ENCODE peak calls at places on chromosomes 12 and 14, in eight cellular contexts. One of them, this sample, is unnamed.
A peak's percentile ranks its signal among the peaks of the same experiment; 100 is the strongest.

GRCh38 chr14:60092516-60092915 is 793 bp downstream of the PCNX4 start:
- DNase-seq in gastrocnemius medialis: peak; percentile 24
- DNase-seq in adrenal gland: peak; percentile 16
- DNase-seq in lower leg skin: no peak
- DNase-seq in NB4: peak; percentile 61
- DNase-seq in H1: no peak
- DNase-seq in A549: peak; percentile 42
- DNase-seq in prostate gland: peak; percentile 8
- DNase-seq in this sample: peak; percentile 49

GRCh38 chr12:46763230-46763629 is 62.6 kb downstream of the SLC38A4 start:
- DNase-seq in A549: no peak
- DNase-seq in H1: no peak
- DNase-seq in prostate gland: no peak
- DNase-seq in NB4: no peak
- DNase-seq in lower leg skin: no peak
- DNase-seq in adrenal gland: no peak
- DNase-seq in gastrocnemius medialis: no peak
- DNase-seq in this sample: no peak

GRCh38 chr14:105894978-105895881 is 368.8 kb downstream of the TMEM121 start:
- DNase-seq in prostate gland: no peak
- DNase-seq in gastrocnemius medialis: no peak
- DNase-seq in lower leg skin: peak; percentile 79
- DNase-seq in adrenal gland: no peak
- DNase-seq in NB4: no peak
- DNase-seq in A549: no peak
- DNase-seq in H1: no peak
- DNase-seq in this sample: peak; percentile 40

GRCh38 chr14:55909879-55910278 is 208.3 kb upstream of the PELI2 start:
- DNase-seq in prostate gland: no peak
- DNase-seq in adrenal gland: no peak
- DNase-seq in A549: no peak
- DNase-seq in H1: no peak
- DNase-seq in NB4: no peak
- DNase-seq in lower leg skin: no peak
- DNase-seq in gastrocnemius medialis: no peak
- DNase-seq in this sample: no peak

GRCh38 chr14:101500061-101500460 is 61.2 kb upstream of the DIO3 start:
- DNase-seq in adrenal gland: peak; percentile 3
- DNase-seq in lower leg skin: peak; percentile 52
- DNase-seq in H1: no peak
- DNase-seq in gastrocnemius medialis: no peak
- DNase-seq in NB4: no peak
- DNase-seq in prostate gland: no peak
- DNase-seq in A549: no peak
- DNase-seq in this sample: no peak

GRCh38 chr12:106197906-106198623 is 49.8 kb downstream of the CKAP4 start:
- DNase-seq in prostate gland: no peak
- DNase-seq in H1: no peak
- DNase-seq in gastrocnemius medialis: no peak
- DNase-seq in adrenal gland: no peak
- DNase-seq in A549: no peak
- DNase-seq in lower leg skin: no peak
- DNase-seq in NB4: no peak
- DNase-seq in this sample: no peak

GRCh38 chr14:104393898-104394605 is 185.5 kb upstream of the C14orf180 start:
- DNase-seq in prostate gland: no peak
- DNase-seq in gastrocnemius medialis: peak; percentile 30
- DNase-seq in adrenal gland: peak; percentile 56
- DNase-seq in NB4: peak; percentile 56
- DNase-seq in lower leg skin: peak; percentile 92
- DNase-seq in H1: no peak
- DNase-seq in A549: no peak
- DNase-seq in this sample: peak; percentile 88

GRCh38 chr12:11568762-11569478 is 80.6 kb upstream of the ETV6 start:
- DNase-seq in gastrocnemius medialis: no peak
- DNase-seq in A549: no peak
- DNase-seq in prostate gland: no peak
- DNase-seq in lower leg skin: no peak
- DNase-seq in H1: no peak
- DNase-seq in adrenal gland: no peak
- DNase-seq in NB4: no peak
- DNase-seq in this sample: no peak

GRCh38 chr14:58281969-58282368 is 16.4 kb upstream of the ARID4A start:
- DNase-seq in prostate gland: no peak
- DNase-seq in H1: no peak
- DNase-seq in gastrocnemius medialis: no peak
- DNase-seq in NB4: no peak
- DNase-seq in lower leg skin: no peak
- DNase-seq in adrenal gland: no peak
- DNase-seq in A549: peak; percentile 18
- DNase-seq in this sample: no peak

GRCh38 chr12:53005215-53005985 is 856 bp upstream of the EIF4B start:
- DNase-seq in H1: peak; percentile 54
- DNase-seq in lower leg skin: peak; percentile 90
- DNase-seq in gastrocnemius medialis: peak; percentile 23
- DNase-seq in prostate gland: no peak
- DNase-seq in A549: peak; percentile 33
- DNase-seq in NB4: peak; percentile 42
- DNase-seq in adrenal gland: peak; percentile 47
- DNase-seq in this sample: peak; percentile 54

GRCh38 chr14:75310295-75311059 is 31.8 kb downstream of the FOS start:
- DNase-seq in A549: peak; percentile 80
- DNase-seq in gastrocnemius medialis: peak; percentile 75
- DNase-seq in prostate gland: peak; percentile 60
- DNase-seq in NB4: no peak
- DNase-seq in adrenal gland: peak; percentile 58
- DNase-seq in lower leg skin: peak; percentile 97
- DNase-seq in H1: peak; percentile 81
- DNase-seq in this sample: peak; percentile 69

GRCh38 chr14:30572237-30572636 is 13.3 kb downstream of the G2E3 start:
- DNase-seq in NB4: no peak
- DNase-seq in H1: no peak
- DNase-seq in adrenal gland: no peak
- DNase-seq in lower leg skin: no peak
- DNase-seq in prostate gland: no peak
- DNase-seq in A549: no peak
- DNase-seq in gastrocnemius medialis: no peak
- DNase-seq in this sample: no peak

GRCh38 chr14:97306133-97306784 is 509.1 kb downstream of the VRK1 start:
- DNase-seq in prostate gland: no peak
- DNase-seq in NB4: no peak
- DNase-seq in gastrocnemius medialis: no peak
- DNase-seq in adrenal gland: no peak
- DNase-seq in A549: no peak
- DNase-seq in lower leg skin: no peak
- DNase-seq in H1: no peak
- DNase-seq in this sample: no peak

GRCh38 chr12:34296143-34297041 is 274.1 kb downstream of the ALG10 start:
- DNase-seq in H1: no peak
- DNase-seq in adrenal gland: no peak
- DNase-seq in lower leg skin: peak; percentile 48
- DNase-seq in prostate gland: no peak
- DNase-seq in gastrocnemius medialis: no peak
- DNase-seq in NB4: no peak
- DNase-seq in A549: no peak
- DNase-seq in this sample: no peak

GRCh38 chr12:126343352-126343751 is 1278.1 kb downstream of the AACS start:
- DNase-seq in prostate gland: no peak
- DNase-seq in gastrocnemius medialis: no peak
- DNase-seq in adrenal gland: no peak
- DNase-seq in lower leg skin: no peak
- DNase-seq in H1: no peak
- DNase-seq in A549: no peak
- DNase-seq in NB4: no peak
- DNase-seq in this sample: no peak

GRCh38 chr12:27434673-27435565 is 11.6 kb upstream of the SMCO2 start:
- DNase-seq in prostate gland: peak; percentile 4
- DNase-seq in lower leg skin: no peak
- DNase-seq in A549: no peak
- DNase-seq in H1: no peak
- DNase-seq in NB4: peak; percentile 54
- DNase-seq in gastrocnemius medialis: no peak
- DNase-seq in adrenal gland: no peak
- DNase-seq in this sample: no peak

GRCh38 chr12:77058740-77059139 is 6.6 kb downstream of the E2F7 start:
- DNase-seq in adrenal gland: no peak
- DNase-seq in H1: no peak
- DNase-seq in A549: no peak
- DNase-seq in gastrocnemius medialis: no peak
- DNase-seq in prostate gland: no peak
- DNase-seq in NB4: no peak
- DNase-seq in lower leg skin: no peak
- DNase-seq in this sample: no peak

DNA sequence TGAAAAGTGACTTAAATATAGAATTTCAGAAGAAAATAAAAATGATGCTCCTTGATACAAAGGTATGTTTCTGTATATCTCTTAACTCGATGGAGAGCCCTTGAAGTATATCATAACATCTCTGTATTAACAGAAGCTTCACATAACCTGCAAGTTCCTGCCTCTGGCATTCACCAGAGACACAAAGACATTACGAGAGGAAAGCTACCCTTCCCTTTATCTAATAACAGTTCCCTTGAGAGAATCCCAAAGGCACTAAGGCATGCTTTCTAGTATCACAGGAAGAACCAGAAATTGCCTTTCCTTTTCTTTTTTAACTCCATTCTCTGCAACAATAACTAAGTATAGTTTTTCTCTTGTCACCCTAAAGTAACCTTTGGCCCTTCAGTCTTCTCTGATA is 164.5 kb downstream of the MGAT4C start:
- DNase-seq in adrenal gland: no peak
- DNase-seq in NB4: no peak
- DNase-seq in gastrocnemius medialis: no peak
- DNase-seq in H1: no peak
- DNase-seq in prostate gland: no peak
- DNase-seq in A549: no peak
- DNase-seq in lower leg skin: no peak
- DNase-seq in this sample: no peak
- TF ChIP-seq POLR2A in adrenal gland: no peak
- TF ChIP-seq POLR2A in NB4: no peak
- TF ChIP-seq POLR2A in gastrocnemius medialis: no peak
- TF ChIP-seq POLR2A in H1: no peak
- TF ChIP-seq POLR2A in prostate gland: no peak
- TF ChIP-seq POLR2A in A549: no peak
- TF ChIP-seq POLR2A in lower leg skin: no peak
- TF ChIP-seq POLR2A in this sample: no peak

GRCh38 chr14:102910442-102910841 is 12.0 kb upstream of the AMN start:
- DNase-seq in prostate gland: no peak
- DNase-seq in lower leg skin: no peak
- DNase-seq in A549: no peak
- DNase-seq in gastrocnemius medialis: no peak
- DNase-seq in NB4: no peak
- DNase-seq in adrenal gland: no peak
- DNase-seq in H1: no peak
- DNase-seq in this sample: no peak
- TF ChIP-seq POLR2A in prostate gland: no peak
- TF ChIP-seq POLR2A in lower leg skin: no peak
- TF ChIP-seq POLR2A in A549: no peak
- TF ChIP-seq POLR2A in gastrocnemius medialis: no peak
- TF ChIP-seq POLR2A in NB4: no peak
- TF ChIP-seq POLR2A in adrenal gland: no peak
- TF ChIP-seq POLR2A in H1: no peak
- TF ChIP-seq POLR2A in this sample: no peak

GRCh38 chr12:122526683-122527477 is at the start of the genes KNTC1 and RSRC2:
- DNase-seq in H1: peak; percentile 93
- DNase-seq in adrenal gland: peak; percentile 99
- DNase-seq in gastrocnemius medialis: peak; percentile 99
- DNase-seq in A549: peak; percentile 100
- DNase-seq in NB4: peak; percentile 100
- DNase-seq in lower leg skin: peak; percentile 100
- DNase-seq in prostate gland: peak; percentile 99
- DNase-seq in this sample: peak; percentile 99
- TF ChIP-seq POLR2A in H1: peak; percentile 99
- TF ChIP-seq POLR2A in adrenal gland: peak; percentile 98
- TF ChIP-seq POLR2A in gastrocnemius medialis: peak; percentile 97
- TF ChIP-seq POLR2A in A549: peak; percentile 92
- TF ChIP-seq POLR2A in NB4: peak; percentile 99
- TF ChIP-seq POLR2A in lower leg skin: peak; percentile 96
- TF ChIP-seq POLR2A in prostate gland: peak; percentile 94
- TF ChIP-seq POLR2A in this sample: peak; percentile 98

GRCh38 chr14:35403397-35404245 is 928 bp downstream of the NFKBIA start:
- DNase-seq in gastrocnemius medialis: peak; percentile 98
- DNase-seq in NB4: peak; percentile 95
- DNase-seq in prostate gland: peak; percentile 96
- DNase-seq in A549: peak; percentile 93
- DNase-seq in lower leg skin: peak; percentile 99
- DNase-seq in adrenal gland: peak; percentile 96
- DNase-seq in H1: peak; percentile 78
- DNase-seq in this sample: peak; percentile 98

GRCh38 chr14:35405304-35405996 is 901 bp upstream of the NFKBIA start:
- DNase-seq in H1: no peak
- DNase-seq in gastrocnemius medialis: peak; percentile 66
- DNase-seq in A549: no peak
- DNase-seq in prostate gland: no peak
- DNase-seq in lower leg skin: no peak
- DNase-seq in adrenal gland: no peak
- DNase-seq in NB4: no peak
- DNase-seq in this sample: peak; percentile 68

GRCh38 chr14:35406090-35406489 is 1.5 kb upstream of the NFKBIA start:
- DNase-seq in A549: no peak
- DNase-seq in lower leg skin: no peak
- DNase-seq in gastrocnemius medialis: no peak
- DNase-seq in adrenal gland: no peak
- DNase-seq in NB4: no peak
- DNase-seq in prostate gland: no peak
- DNase-seq in H1: no peak
- DNase-seq in this sample: no peak

GRCh38 chr14:35404246-35404495 is 378 bp downstream of the NFKBIA start:
- DNase-seq in A549: no peak
- DNase-seq in gastrocnemius medialis: no peak
- DNase-seq in NB4: no peak
- DNase-seq in prostate gland: no peak
- DNase-seq in H1: no peak
- DNase-seq in lower leg skin: no peak
- DNase-seq in adrenal gland: no peak
- DNase-seq in this sample: no peak

DNA sequence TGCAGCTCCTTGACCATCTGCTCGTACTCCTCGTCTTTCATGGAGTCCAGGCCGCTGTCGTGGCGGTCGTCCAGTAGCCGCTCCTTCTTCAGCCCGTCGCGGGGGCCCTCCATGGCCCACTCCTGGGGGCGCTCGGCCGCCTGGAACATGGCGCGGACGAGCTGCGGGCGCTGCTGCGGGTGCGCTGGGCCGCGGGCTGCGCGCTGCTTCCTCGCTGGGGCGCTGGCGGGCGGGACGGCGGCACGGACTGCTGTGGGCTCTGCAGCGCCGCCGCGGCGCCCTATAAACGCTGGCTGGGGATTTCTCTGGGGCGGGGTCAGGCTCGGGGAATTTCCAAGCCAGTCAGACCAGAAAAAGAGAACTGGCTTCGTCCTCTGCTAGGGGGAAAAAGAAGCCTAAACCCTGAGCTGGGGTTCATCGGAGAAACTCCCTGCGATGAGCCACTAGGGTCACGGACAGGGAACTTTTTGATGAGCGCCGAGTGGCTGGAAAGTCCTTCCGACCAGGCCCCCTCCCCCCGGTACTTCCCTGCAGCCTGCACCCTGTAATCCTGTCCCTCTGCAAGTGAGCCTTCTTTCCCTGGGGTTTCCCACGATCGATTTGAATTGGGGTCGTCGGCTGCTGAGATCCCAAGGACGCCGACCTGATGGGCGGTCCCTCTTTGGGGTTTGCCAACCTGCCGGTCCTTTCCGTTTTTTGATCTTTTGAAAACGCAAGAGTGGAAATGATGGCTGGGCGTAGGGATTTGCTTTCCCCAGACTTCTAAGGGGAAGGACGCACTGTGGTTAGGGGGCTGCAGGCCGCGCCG is at the start of gene NFKBIA:
- DNase-seq in NB4: peak; percentile 94
- DNase-seq in prostate gland: peak; percentile 87
- DNase-seq in adrenal gland: peak; percentile 92
- DNase-seq in H1: peak; percentile 83
- DNase-seq in gastrocnemius medialis: peak; percentile 91
- DNase-seq in A549: peak; percentile 88
- DNase-seq in lower leg skin: peak; percentile 98
- DNase-seq in this sample: peak; percentile 95
- TF ChIP-seq POLR2A in NB4: peak; percentile 84
- TF ChIP-seq POLR2A in prostate gland: peak; percentile 98
- TF ChIP-seq POLR2A in adrenal gland: peak; percentile 100
- TF ChIP-seq POLR2A in H1: no peak
- TF ChIP-seq POLR2A in gastrocnemius medialis: peak; percentile 99
- TF ChIP-seq POLR2A in A549: peak; percentile 94
- TF ChIP-seq POLR2A in lower leg skin: peak; percentile 95
- TF ChIP-seq POLR2A in this sample: peak; percentile 99